ENCODE peak calls at places on chromosomes 5 and 9, in seven cellular contexts. H is CD8-positive, alpha-beta T cell; E is HL-60; B is endothelial cell; V is nephron progenitor cell; W is colonic mucosa; M is GM12865. C is an unnamed sample.

GRCh38 chr9:7123743-7124142 is 366.0 kb downstream of the KDM4C start:
- DNase-seq in B (no peak), E (no peak), W (no peak), V (no peak), H (no peak), M (no peak), C (no peak)

GRCh38 chr9:136416914-136417313 is 6.5 kb downstream of the PMPCA start:
- DNase-seq in V (no peak), B (no peak), H (no peak), W (no peak), E (no peak), M (no peak), C (no peak)

GRCh38 chr9:76365028-76365427 is 29.2 kb downstream of the RFK start:
- DNase-seq in B (no peak), M (no peak), W (no peak), V (no peak), E (no peak), H (no peak), C (peak; percentile 23)

GRCh38 chr5:180026320-180026719 is 45.2 kb downstream of the RNF130 start:
- DNase-seq in H (no peak), V (no peak), W (no peak), M (peak; percentile 8), B (no peak), E (no peak), C (peak; percentile 16)

GRCh38 chr9:101566904-101567724 is 27.7 kb downstream of the PPP3R2 start:
- DNase-seq in M (peak; percentile 54), B (peak; percentile 24), E (peak; percentile 16), W (peak; percentile 26), H (no peak), V (peak; percentile 13), C (peak; percentile 28)

GRCh38 chr9:72477862-72478564 is 43.4 kb upstream of the TMC1 start:
- DNase-seq in M (peak; percentile 12), B (peak; percentile 5), H (no peak), V (no peak), E (peak; percentile 51), W (peak; percentile 64), C (peak; percentile 45)

GRCh38 chr5:16461782-16462181 is 3.8 kb downstream of the ZNF622 start:
- DNase-seq in V (no peak), W (no peak), E (no peak), M (no peak), B (no peak), H (no peak), C (no peak)

GRCh38 chr5:146796911-146797310 is 81.6 kb downstream of the PPP2R2B start:
- DNase-seq in W (no peak), H (no peak), M (no peak), V (no peak), B (no peak), E (no peak), C (no peak)

GRCh38 chr5:58505971-58506640 is 14.9 kb downstream of the GAPT start:
- DNase-seq in V (no peak), E (no peak), H (no peak), W (no peak), M (no peak), B (no peak), C (no peak)

GRCh38 chr9:33465096-33465495 is 8.6 kb downstream of the NOL6 start:
- DNase-seq in V (no peak), H (no peak), M (no peak), W (no peak), E (no peak), B (no peak), C (no peak)

GRCh38 chr5:159736844-159737243 is 179.4 kb upstream of the ADRA1B start:
- DNase-seq in M (no peak), E (no peak), V (no peak), W (no peak), B (no peak), H (no peak), C (no peak)

GRCh38 chr5:109529520-109529919 is 119.7 kb upstream of the PJA2 start:
- DNase-seq in E (no peak), W (no peak), M (no peak), V (no peak), H (no peak), B (no peak), C (no peak)

GRCh38 chr9:16000826-16001225 is 448.0 kb downstream of the CCDC171 start:
- DNase-seq in H (no peak), E (no peak), M (no peak), W (no peak), B (no peak), V (no peak), C (no peak)

GRCh38 chr5:172833691-172834569 is at the start of gene ERGIC1:
- DNase-seq in W (peak; percentile 90), M (peak; percentile 87), E (peak; percentile 58), H (peak; percentile 58), B (peak; percentile 73), V (peak; percentile 78), C (peak; percentile 87)

GRCh38 chr9:109101810-109102209 is 17.9 kb downstream of the TMEM245 start:
- DNase-seq in W (no peak), B (no peak), H (no peak), M (peak; percentile 80), E (no peak), V (no peak), C (peak; percentile 27)

GRCh38 chr5:141359790-141360426 is at the start of gene PCDHGB2:
- DNase-seq in M (peak; percentile 64), H (no peak), E (no peak), W (no peak), V (no peak), B (peak; percentile 26), C (no peak)

GRCh38 chr5:59317023-59317771 is 576.3 kb downstream of the PDE4D start:
- DNase-seq in W (peak; percentile 61), H (no peak), M (no peak), E (no peak), B (no peak), V (no peak), C (no peak)

GRCh38 chr5:9126490-9126889 is 419.4 kb downstream of the SEMA5A start:
- DNase-seq in B (no peak), E (no peak), M (no peak), W (no peak), V (no peak), H (no peak), C (no peak)

GRCh38 chr5:122507045-122507444 is 195.0 kb downstream of the SNCAIP start:
- DNase-seq in W (no peak), H (no peak), M (no peak), V (no peak), B (no peak), E (no peak), C (no peak)

GRCh38 chr5:120254385-120254784 is 209.7 kb upstream of the PRR16 start:
- DNase-seq in H (no peak), M (no peak), W (no peak), E (no peak), V (no peak), B (no peak), C (no peak)

GRCh38 chr9:118321823-118322222 is 617.6 kb downstream of the TLR4 start:
- DNase-seq in E (no peak), M (no peak), W (no peak), B (no peak), H (no peak), V (no peak), C (no peak)

GRCh38 chr9:89122944-89123343 is 55.7 kb downstream of the SHC3 start:
- DNase-seq in W (no peak), M (no peak), V (no peak), B (no peak), E (no peak), H (no peak), C (no peak)

GRCh38 chr5:159451197-159452052 is 121.1 kb upstream of the IL12B start:
- DNase-seq in V (no peak), E (no peak), B (no peak), W (no peak), M (no peak), H (no peak), C (no peak)

GRCh38 chr5:61641748-61642565 is 309.9 kb downstream of the ZSWIM6 start:
- DNase-seq in V (no peak), M (no peak), W (no peak), E (no peak), H (no peak), B (no peak), C (no peak)
- TF ChIP-seq CTCF in V (no peak), M (peak; percentile 1), W (no peak), E (no peak), H (no peak), B (no peak), C (peak; percentile 14)

GRCh38 chr5:43401827-43402226 is 10.4 kb downstream of the CCL28 start:
- DNase-seq in H (no peak), M (peak; percentile 15), W (no peak), V (no peak), E (peak; percentile 12), B (no peak), C (peak; percentile 55)
- TF ChIP-seq CTCF in H (no peak), M (peak; percentile 9), W (no peak), V (no peak), E (peak; percentile 15), B (no peak), C (peak; percentile 43)

DNA sequence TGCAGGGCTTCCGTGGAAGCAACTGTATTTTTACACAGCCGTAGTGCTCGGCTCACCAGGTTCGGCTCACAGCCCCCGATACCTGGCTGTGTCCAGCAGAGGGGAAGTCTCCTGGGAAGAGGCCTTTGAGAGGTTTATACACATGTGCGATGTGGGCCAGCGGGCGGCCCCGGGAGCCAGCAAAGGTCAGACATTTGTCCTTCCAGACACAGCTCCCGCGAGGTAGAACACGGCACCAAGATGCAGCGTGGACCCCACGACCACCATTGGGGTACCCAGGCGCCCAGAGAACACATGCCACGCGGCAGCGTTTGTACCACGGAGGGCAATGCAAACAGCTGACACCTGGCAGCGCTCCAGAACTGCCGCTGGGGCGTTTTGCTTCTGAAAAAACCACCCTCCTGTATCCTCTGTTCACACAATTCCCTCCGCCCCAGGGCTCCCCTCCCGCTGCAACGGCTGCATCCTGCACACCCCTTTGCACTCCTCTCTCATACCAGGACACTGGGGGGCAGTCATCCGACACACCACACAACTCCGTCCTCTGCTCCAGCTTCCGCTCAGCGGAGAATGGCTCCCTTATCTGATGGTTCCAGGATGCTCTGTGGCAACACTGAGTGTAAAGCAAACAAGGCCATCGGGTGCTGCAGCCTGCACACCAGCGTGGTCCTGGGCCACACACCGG is 235.3 kb downstream of the SYK start:
- DNase-seq in M (peak; percentile 48), H (peak; percentile 33), V (peak; percentile 65), B (peak; percentile 84), W (peak; percentile 85), E (peak; percentile 84), C (peak; percentile 79)
- TF ChIP-seq CTCF in M (peak; percentile 11), H (peak; percentile 43), V (peak; percentile 33), B (no peak), W (peak; percentile 51), E (no peak), C (peak; percentile 47)

GRCh38 chr5:177302354-177303110 is 987 bp downstream of the RAB24 start:
- DNase-seq in V (no peak), E (peak; percentile 31), W (no peak), B (no peak), H (no peak), M (peak; percentile 68), C (no peak)

GRCh38 chr5:177301503-177302165 is 1.9 kb downstream of the RAB24 start:
- DNase-seq in E (no peak), H (no peak), W (peak; percentile 93), B (no peak), M (peak; percentile 66), V (no peak), C (peak; percentile 86)

GRCh38 chr5:177303925-177304391 is 359 bp downstream of the PRELID1 start:
- DNase-seq in V (no peak), E (no peak), W (no peak), M (peak; percentile 35), B (no peak), H (no peak), C (no peak)

GRCh38 chr5:177304392-177305119 is 957 bp downstream of the PRELID1 start:
- DNase-seq in M (peak; percentile 55), W (peak; percentile 91), V (peak; percentile 47), H (no peak), E (no peak), B (no peak), C (no peak)

GRCh38 chr5:177303121-177303924 is at the start of the genes PRELID1 and RAB24:
- DNase-seq in B (peak; percentile 92), V (peak; percentile 97), W (peak; percentile 90), M (peak; percentile 91), H (peak; percentile 87), E (peak; percentile 83), C (peak; percentile 96)
- TF ChIP-seq CTCF in B (no peak), V (no peak), W (peak; percentile 11), M (peak; percentile 43), H (no peak), E (no peak), C (peak; percentile 74)